ENCODE peak calls at places on chromosomes 2 and 18, in four cellular contexts. E is mucosa of descending colon, X is glutamatergic neuron, Z is GM20000. B is an unnamed sample.

GRCh38 chr2:122114421-122114820 is 359.0 kb downstream of the TSN start:
- DNase-seq in E (no peak), X (no peak), Z (no peak), B (no peak)

GRCh38 chr2:68741805-68742306 is 7.2 kb downstream of the ARHGAP25 start:
- DNase-seq in E (no peak), X (no peak), Z (no peak), B (no peak)

GRCh38 chr2:67204349-67204748 is 192.8 kb upstream of the ETAA1 start:
- DNase-seq in E (no peak), X (no peak), Z (no peak), B (no peak)

GRCh38 chr2:193469251-193469650 is 1274.5 kb upstream of the TMEFF2 start:
- DNase-seq in E (no peak), X (no peak), Z (no peak), B (no peak)

GRCh38 chr2:188227713-188228112 is 64.0 kb upstream of the GULP1 start:
- DNase-seq in E (no peak), X (no peak), Z (no peak), B (no peak)

GRCh38 chr2:148756292-148756975 is 111.9 kb downstream of the EPC2 start:
- DNase-seq in E (no peak), X (no peak), Z (no peak), B (no peak)

GRCh38 chr2:237517990-237518389 is 30.9 kb downstream of the MLPH start:
- DNase-seq in E (no peak), X (no peak), Z (no peak), B (no peak)

GRCh38 chr18:48952287-48953095 is 1.7 kb upstream of the SMAD7 start:
- DNase-seq in E (peak), X (peak), Z (peak), B (peak)

GRCh38 chr2:56476509-56477071 is 292.8 kb downstream of the CCDC85A start:
- DNase-seq in E (no peak), X (no peak), Z (no peak), B (no peak)

GRCh38 chr2:20235655-20236302 is 10.8 kb upstream of the SDC1 start:
- DNase-seq in E (peak), X (no peak), Z (no peak), B (no peak)

GRCh38 chr2:46847185-46847710 is 68.4 kb downstream of the MCFD2 start:
- DNase-seq in E (peak), X (no peak), Z (no peak), B (peak)
- TF ChIP-seq CTCF in E (no peak), X (no peak), Z (no peak), B (no peak)

DNA sequence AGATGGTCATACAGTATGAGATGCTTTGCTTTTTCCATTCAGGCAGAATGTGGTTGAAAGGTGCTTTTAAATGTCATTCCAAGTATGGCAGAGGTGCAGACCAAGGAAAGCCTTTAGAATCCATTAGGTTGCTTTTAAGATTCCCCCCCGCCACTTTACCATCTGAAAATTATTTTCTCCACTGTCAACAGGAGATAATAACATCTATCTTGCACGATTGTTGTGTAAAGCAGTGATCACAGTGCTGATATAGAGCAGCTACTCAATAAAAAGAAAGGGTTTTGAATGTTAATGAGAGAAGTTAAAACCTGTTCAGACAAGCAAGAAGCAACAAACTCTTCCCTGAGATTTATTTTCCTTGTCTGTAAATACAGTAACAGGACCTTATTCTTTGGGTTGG is 372.5 kb upstream of the GCFC2 start:
- DNase-seq in E (no peak), X (no peak), Z (no peak), B (no peak)
- TF ChIP-seq CTCF in E (no peak), X (no peak), Z (no peak), B (no peak)

GRCh38 chr2:154439156-154439555 is 259.3 kb upstream of the KCNJ3 start:
- DNase-seq in E (no peak), X (no peak), Z (no peak), B (no peak)
- TF ChIP-seq CTCF in E (no peak), X (no peak), Z (no peak), B (no peak)

GRCh38 chr2:47653909-47654789 is 128.8 kb upstream of the MSH6 start:
- DNase-seq in E (no peak), X (peak), Z (no peak), B (no peak)
- TF ChIP-seq CTCF in E (no peak), X (peak), Z (no peak), B (no peak)

DNA sequence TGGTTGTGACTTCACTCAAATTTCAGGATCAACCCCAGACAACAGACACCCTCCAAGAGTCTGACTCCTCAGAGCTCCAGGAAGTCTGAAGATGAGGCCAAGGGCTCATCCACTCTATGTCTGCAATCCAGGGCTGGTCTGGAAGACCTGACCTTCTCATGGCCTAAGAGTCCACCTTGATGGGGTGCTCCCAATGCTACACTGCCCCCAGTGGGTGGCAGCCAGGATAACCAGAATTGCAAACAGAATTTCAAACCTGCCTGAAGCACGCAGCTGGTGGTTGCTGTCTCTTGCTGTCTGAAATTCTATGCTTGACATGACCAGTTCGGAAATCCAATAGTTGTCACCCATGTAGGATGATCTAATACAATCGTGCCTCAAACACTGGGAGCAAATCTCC is 96.0 kb downstream of the UXS1 start:
- DNase-seq in E (no peak), X (no peak), Z (no peak), B (no peak)
- TF ChIP-seq CTCF in E (no peak), X (no peak), Z (no peak), B (no peak)

GRCh38 chr2:45001629-45002385 is 7.4 kb downstream of the SIX2 start:
- DNase-seq in E (no peak), X (no peak), Z (no peak), B (no peak)
- TF ChIP-seq CTCF in E (no peak), X (no peak), Z (no peak), B (no peak)

GRCh38 chr2:74544634-74545033 is 9.1 kb downstream of the LOXL3 start:
- DNase-seq in E (no peak), X (no peak), Z (peak), B (no peak)
- TF ChIP-seq CTCF in E (no peak), X (no peak), Z (no peak), B (no peak)

DNA sequence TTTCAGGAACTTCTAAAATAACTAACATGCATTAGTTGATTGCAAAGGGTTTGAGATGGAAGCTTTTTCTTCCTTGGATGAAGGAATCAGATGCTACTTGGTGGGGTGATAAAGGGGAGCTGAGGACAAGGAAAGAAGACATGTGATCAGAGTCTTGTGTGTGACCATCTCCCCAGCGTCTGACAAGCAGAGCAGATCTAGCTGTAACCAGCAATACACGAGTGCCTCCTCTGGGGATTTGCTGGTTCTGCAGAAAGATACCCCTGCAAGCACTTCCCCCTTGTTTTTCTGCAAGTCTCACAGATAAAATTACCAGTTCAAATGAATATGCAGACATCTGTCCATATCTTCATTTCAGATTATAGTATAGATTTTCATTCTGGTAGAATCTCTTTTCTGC is 2.7 kb downstream of the CDH7 start:
- DNase-seq in E (no peak), X (peak), Z (no peak), B (no peak)
- TF ChIP-seq CTCF in E (no peak), X (peak), Z (peak), B (no peak)

B was measured in tibial nerve.